ENCODE peak calls at places on chromosomes 13 and 19, in five cellular contexts. One of them, this sample, is unnamed.

GRCh38 chr19:1819211-1819975 is 7.3 kb upstream of the ATP8B3 start:
- DNase-seq in IMR-90: no peak
- DNase-seq in neuronal stem cell: no peak
- DNase-seq in H9: no peak
- DNase-seq in H1: no peak
- DNase-seq in this sample: no peak

GRCh38 chr13:39273953-39274352 is 235.7 kb downstream of the NHLRC3 start:
- DNase-seq in IMR-90: no peak
- DNase-seq in neuronal stem cell: no peak
- DNase-seq in H9: peak
- DNase-seq in H1: no peak
- DNase-seq in this sample: no peak

GRCh38 chr13:94978516-94978915 is 266.2 kb upstream of the SOX21 start:
- DNase-seq in IMR-90: no peak
- DNase-seq in neuronal stem cell: no peak
- DNase-seq in H9: no peak
- DNase-seq in H1: no peak
- DNase-seq in this sample: no peak

GRCh38 chr13:102558029-102558428 is 38.8 kb upstream of the TPP2 start:
- DNase-seq in IMR-90: no peak
- DNase-seq in neuronal stem cell: no peak
- DNase-seq in H9: no peak
- DNase-seq in H1: no peak
- DNase-seq in this sample: no peak

GRCh38 chr19:13302521-13303270 is 152.5 kb downstream of the IER2 start:
- DNase-seq in IMR-90: no peak
- DNase-seq in neuronal stem cell: no peak
- DNase-seq in H9: no peak
- DNase-seq in H1: no peak
- DNase-seq in this sample: no peak

GRCh38 chr19:19436137-19436691 is 30.7 kb downstream of the GATAD2A start:
- DNase-seq in IMR-90: no peak
- DNase-seq in neuronal stem cell: no peak
- DNase-seq in H9: no peak
- DNase-seq in H1: no peak
- DNase-seq in this sample: no peak

GRCh38 chr19:50430888-50431342 is 1.8 kb upstream of the MYBPC2 start:
- DNase-seq in IMR-90: no peak
- DNase-seq in neuronal stem cell: no peak
- DNase-seq in H9: no peak
- DNase-seq in H1: no peak
- DNase-seq in this sample: no peak

GRCh38 chr13:59038824-59039223 is 1124.9 kb downstream of the DIAPH3 start:
- DNase-seq in IMR-90: peak
- DNase-seq in neuronal stem cell: no peak
- DNase-seq in H9: no peak
- DNase-seq in H1: no peak
- DNase-seq in this sample: peak

GRCh38 chr13:103540394-103540793 is 474.2 kb upstream of the SLC10A2 start:
- DNase-seq in IMR-90: no peak
- DNase-seq in neuronal stem cell: no peak
- DNase-seq in H9: no peak
- DNase-seq in H1: no peak
- DNase-seq in this sample: no peak

GRCh38 chr19:30755581-30755980 is 383.4 kb downstream of the ZNF536 start:
- DNase-seq in IMR-90: no peak
- DNase-seq in neuronal stem cell: no peak
- DNase-seq in H9: no peak
- DNase-seq in H1: no peak
- DNase-seq in this sample: no peak

GRCh38 chr13:103799028-103799427 is 732.8 kb upstream of the SLC10A2 start:
- DNase-seq in IMR-90: no peak
- DNase-seq in neuronal stem cell: no peak
- DNase-seq in H9: no peak
- DNase-seq in H1: no peak
- DNase-seq in this sample: no peak

GRCh38 chr13:22665531-22665930 is 515.2 kb upstream of the SGCG start:
- DNase-seq in IMR-90: no peak
- DNase-seq in neuronal stem cell: no peak
- DNase-seq in H9: no peak
- DNase-seq in H1: no peak
- DNase-seq in this sample: no peak

GRCh38 chr19:42086770-42087550 is 11.0 kb downstream of the ZNF574 start:
- DNase-seq in IMR-90: no peak
- DNase-seq in neuronal stem cell: no peak
- DNase-seq in H9: no peak
- DNase-seq in H1: no peak
- DNase-seq in this sample: no peak

GRCh38 chr19:5480427-5480836 is 25.2 kb downstream of the ZNRF4 start:
- DNase-seq in IMR-90: no peak
- DNase-seq in neuronal stem cell: no peak
- DNase-seq in H9: peak
- DNase-seq in H1: peak
- DNase-seq in this sample: peak

GRCh38 chr13:31321457-31321856 is 121.7 kb downstream of the B3GLCT start:
- DNase-seq in IMR-90: no peak
- DNase-seq in neuronal stem cell: no peak
- DNase-seq in H9: no peak
- DNase-seq in H1: no peak
- DNase-seq in this sample: no peak

GRCh38 chr19:41192574-41193419 is at the start of gene CYP2S1:
- DNase-seq in IMR-90: peak
- DNase-seq in neuronal stem cell: no peak
- DNase-seq in H9: peak
- DNase-seq in H1: peak
- DNase-seq in this sample: peak

GRCh38 chr19:1350861-1351260 is 32.8 kb upstream of the NDUFS7 start:
- DNase-seq in IMR-90: no peak
- DNase-seq in neuronal stem cell: no peak
- DNase-seq in H9: no peak
- DNase-seq in H1: no peak
- DNase-seq in this sample: no peak

GRCh38 chr19:40392894-40393517 is 3.0 kb upstream of the HIPK4 start:
- DNase-seq in IMR-90: no peak
- DNase-seq in neuronal stem cell: no peak
- DNase-seq in H9: no peak
- DNase-seq in H1: no peak
- DNase-seq in this sample: no peak

GRCh38 chr13:51697181-51697580 is 106.8 kb downstream of the DHRS12 start:
- DNase-seq in IMR-90: peak
- DNase-seq in neuronal stem cell: no peak
- DNase-seq in H9: no peak
- DNase-seq in H1: no peak
- DNase-seq in this sample: peak

GRCh38 chr19:40274585-40275544 is 10.3 kb downstream of the AKT2 start:
- DNase-seq in IMR-90: no peak
- DNase-seq in neuronal stem cell: no peak
- DNase-seq in H9: no peak
- DNase-seq in H1: no peak
- DNase-seq in this sample: no peak

GRCh38 chr13:44306401-44307192 is 67.0 kb upstream of the SERP2 start:
- DNase-seq in IMR-90: peak
- DNase-seq in neuronal stem cell: peak
- DNase-seq in H9: peak
- DNase-seq in H1: peak
- DNase-seq in this sample: peak

GRCh38 chr19:48683349-48683748 is 10.5 kb upstream of the NTN5 start:
- DNase-seq in IMR-90: peak
- DNase-seq in neuronal stem cell: no peak
- DNase-seq in H9: no peak
- DNase-seq in H1: no peak
- DNase-seq in this sample: no peak

GRCh38 chr19:9407827-9408226 is 27.5 kb downstream of the ZNF266 start:
- DNase-seq in IMR-90: no peak
- DNase-seq in neuronal stem cell: no peak
- DNase-seq in H9: no peak
- DNase-seq in H1: no peak
- DNase-seq in this sample: no peak

GRCh38 chr19:22619371-22619770 is 14.8 kb upstream of the ZNF492 start:
- DNase-seq in IMR-90: no peak
- DNase-seq in neuronal stem cell: no peak
- DNase-seq in H9: no peak
- DNase-seq in H1: no peak
- DNase-seq in this sample: no peak

GRCh38 chr13:83184819-83185218 is 697.5 kb downstream of the SLITRK1 start:
- DNase-seq in IMR-90: peak
- DNase-seq in neuronal stem cell: no peak
- DNase-seq in H9: no peak
- DNase-seq in H1: no peak
- DNase-seq in this sample: peak

GRCh38 chr19:3184847-3185481 is 766 bp upstream of the NCLN start:
- DNase-seq in IMR-90: no peak
- DNase-seq in neuronal stem cell: no peak
- DNase-seq in H9: no peak
- DNase-seq in H1: no peak
- DNase-seq in this sample: no peak

DNA sequence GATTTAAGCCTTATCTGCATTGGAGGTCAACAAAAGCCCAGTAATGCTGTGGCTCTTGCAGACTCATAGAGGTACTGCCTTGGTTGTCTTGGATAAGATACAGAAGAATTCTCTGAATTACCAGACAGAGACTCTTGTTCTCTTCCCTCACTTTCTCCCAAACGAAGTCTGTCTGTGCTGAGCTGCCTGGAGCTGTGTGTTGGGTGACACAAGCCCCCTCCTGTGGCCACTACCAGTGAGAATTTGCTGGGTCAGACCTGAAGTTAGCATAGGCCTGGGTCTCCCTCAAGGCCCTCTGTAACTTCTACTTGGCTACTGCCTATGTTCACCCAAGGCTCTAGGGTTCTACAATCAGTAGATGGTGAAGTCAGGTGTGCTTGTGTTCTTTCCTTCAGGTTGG is 413.0 kb downstream of the PCDH20 start:
- DNase-seq in IMR-90: no peak
- DNase-seq in neuronal stem cell: no peak
- DNase-seq in H9: no peak
- DNase-seq in H1: no peak
- DNase-seq in this sample: no peak
- H2BK5ac ChIP-seq in IMR-90: no peak
- H2BK5ac ChIP-seq in neuronal stem cell: no peak
- H2BK5ac ChIP-seq in H9: no peak
- H2BK5ac ChIP-seq in H1: peak
- H2BK5ac ChIP-seq in this sample: no peak

DNA sequence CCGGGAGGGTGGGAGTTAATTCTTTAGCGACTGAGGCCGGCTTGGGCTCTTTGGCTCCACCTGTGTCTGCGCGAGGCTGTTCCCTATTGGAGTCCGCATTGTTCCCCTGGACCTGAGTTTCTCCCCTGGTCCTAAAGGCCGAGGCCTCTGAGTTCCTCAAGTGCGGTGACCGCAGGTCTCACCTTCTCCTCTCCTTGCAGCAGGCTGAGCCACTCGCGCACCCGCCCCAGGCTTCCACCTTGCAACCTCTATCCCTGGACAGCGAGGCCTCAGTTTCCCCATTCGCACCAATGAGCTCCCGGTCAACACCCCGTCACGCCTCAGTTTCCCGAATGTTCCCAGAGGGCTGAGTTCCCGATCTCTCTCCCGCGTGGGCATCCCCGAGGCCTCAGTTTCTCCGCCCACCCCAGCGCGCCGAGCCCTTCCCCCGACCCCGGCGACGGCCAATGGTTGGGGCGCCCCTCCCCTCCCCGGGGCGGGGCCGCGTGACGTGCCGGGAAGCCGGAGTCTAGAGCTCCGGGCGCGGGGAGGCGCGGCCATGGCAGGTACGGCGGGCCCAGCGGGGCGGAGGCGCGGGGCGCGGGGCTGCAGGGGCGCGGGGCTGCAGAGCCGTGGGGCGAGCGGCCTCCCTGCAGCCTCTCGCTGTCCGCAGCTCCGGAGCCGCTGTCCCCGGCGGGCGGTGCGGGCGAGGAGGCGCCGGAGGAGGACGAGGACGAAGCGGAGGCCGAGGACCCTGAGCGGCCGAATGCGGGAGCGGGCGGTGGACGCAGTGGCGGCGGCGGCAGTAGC is at the start of gene MPND:
- DNase-seq in IMR-90: peak
- DNase-seq in neuronal stem cell: peak
- DNase-seq in H9: peak
- DNase-seq in H1: peak
- DNase-seq in this sample: peak
- H3K14ac ChIP-seq in IMR-90: peak
- H3K14ac ChIP-seq in neuronal stem cell: peak
- H3K14ac ChIP-seq in H9: peak
- H3K14ac ChIP-seq in H1: no peak
- H3K14ac ChIP-seq in this sample: no peak

GRCh38 chr19:7368456-7368855 is 19.7 kb downstream of the ARHGEF18 start:
- DNase-seq in IMR-90: no peak
- DNase-seq in neuronal stem cell: no peak
- DNase-seq in H9: no peak
- DNase-seq in H1: no peak
- DNase-seq in this sample: peak

GRCh38 chr19:7373862-7374261 is 25.1 kb downstream of the ARHGEF18 start:
- DNase-seq in IMR-90: no peak
- DNase-seq in neuronal stem cell: no peak
- DNase-seq in H9: peak
- DNase-seq in H1: no peak
- DNase-seq in this sample: peak

GRCh38 chr19:7370546-7370945 is 21.8 kb downstream of the ARHGEF18 start:
- DNase-seq in IMR-90: no peak
- DNase-seq in neuronal stem cell: no peak
- DNase-seq in H9: no peak
- DNase-seq in H1: no peak
- DNase-seq in this sample: no peak

GRCh38 chr19:7372810-7373209 is 24.1 kb downstream of the ARHGEF18 start:
- DNase-seq in IMR-90: no peak
- DNase-seq in neuronal stem cell: no peak
- DNase-seq in H9: no peak
- DNase-seq in H1: no peak
- DNase-seq in this sample: no peak

GRCh38 chr19:7371001-7371400 is 22.3 kb downstream of the ARHGEF18 start:
- DNase-seq in IMR-90: no peak
- DNase-seq in neuronal stem cell: no peak
- DNase-seq in H9: no peak
- DNase-seq in H1: no peak
- DNase-seq in this sample: no peak
- H2BK5ac ChIP-seq in IMR-90: no peak
- H2BK5ac ChIP-seq in neuronal stem cell: no peak
- H2BK5ac ChIP-seq in H9: no peak
- H2BK5ac ChIP-seq in H1: no peak
- H2BK5ac ChIP-seq in this sample: no peak

DNA sequence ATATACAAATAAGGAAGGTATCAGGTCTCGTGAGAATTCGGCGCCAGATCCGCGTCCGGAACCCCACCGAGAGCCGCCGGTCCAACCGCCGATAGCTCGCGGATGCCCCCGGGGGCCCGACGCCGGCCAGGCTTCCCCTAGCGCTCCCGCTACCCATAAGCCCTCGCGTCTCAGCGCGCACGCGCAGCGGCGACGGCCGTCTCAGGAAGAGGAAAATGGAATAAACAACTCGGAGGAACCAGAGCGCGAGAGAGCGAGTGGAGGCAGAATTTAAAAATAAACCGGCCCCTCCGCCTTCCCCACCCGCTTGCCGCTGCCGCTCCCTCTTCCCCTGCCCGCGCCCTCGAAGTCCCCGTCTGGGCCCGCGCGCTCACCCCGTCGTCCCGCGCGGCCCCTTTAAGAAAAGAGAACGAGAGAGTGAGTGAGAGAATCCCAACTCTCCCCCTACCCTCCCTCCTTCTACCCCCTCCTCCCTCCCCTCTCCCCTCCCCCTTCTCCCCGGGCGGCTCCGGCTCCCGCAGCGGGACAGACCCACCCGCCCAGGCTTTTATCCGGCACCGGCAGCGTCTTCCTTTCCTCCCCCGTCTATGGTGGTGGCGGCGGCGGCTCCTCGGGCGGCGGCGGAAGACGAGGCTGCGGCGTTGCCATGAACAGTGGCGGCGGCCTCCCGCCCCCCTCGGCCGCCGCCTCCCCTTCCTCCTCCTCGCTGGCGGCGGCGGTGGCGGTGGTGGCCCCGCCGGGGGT is at the start of gene PAN3:
- DNase-seq in IMR-90: peak
- DNase-seq in neuronal stem cell: peak
- DNase-seq in H9: peak
- DNase-seq in H1: peak
- DNase-seq in this sample: peak
- H3K14ac ChIP-seq in IMR-90: peak
- H3K14ac ChIP-seq in neuronal stem cell: no peak
- H3K14ac ChIP-seq in H9: peak
- H3K14ac ChIP-seq in H1: no peak
- H3K14ac ChIP-seq in this sample: peak

This sample was measured in mesenchymal stem cell.